ENCODE peak calls at places on chromosomes 5 and 9, in eight cellular contexts. One of them, this sample, is unnamed.

GRCh38 chr5:80916661-80917060 is 43.5 kb upstream of the RASGRF2 start:
- DNase-seq in HFFc6: no peak
- DNase-seq in IMR-90: no peak
- DNase-seq in Peyer's patch: no peak
- DNase-seq in choroid plexus epithelial cell: no peak
- DNase-seq in cardiac muscle cell: no peak
- DNase-seq in heart left ventricle: no peak
- DNase-seq in fibroblast of lung: no peak
- DNase-seq in this sample: no peak

GRCh38 chr5:165055476-165055875 is 1550.1 kb downstream of the MAT2B start:
- DNase-seq in choroid plexus epithelial cell: no peak
- DNase-seq in HFFc6: no peak
- DNase-seq in fibroblast of lung: peak; percentile 11
- DNase-seq in Peyer's patch: no peak
- DNase-seq in heart left ventricle: no peak
- DNase-seq in IMR-90: no peak
- DNase-seq in cardiac muscle cell: no peak
- DNase-seq in this sample: no peak

GRCh38 chr9:110109331-110110110 is 98.4 kb downstream of the C9orf152 start:
- DNase-seq in cardiac muscle cell: no peak
- DNase-seq in Peyer's patch: no peak
- DNase-seq in fibroblast of lung: no peak
- DNase-seq in HFFc6: no peak
- DNase-seq in choroid plexus epithelial cell: no peak
- DNase-seq in heart left ventricle: no peak
- DNase-seq in IMR-90: no peak
- DNase-seq in this sample: no peak

GRCh38 chr5:73186976-73187375 is 14.0 kb downstream of the TMEM174 start:
- DNase-seq in HFFc6: no peak
- DNase-seq in fibroblast of lung: no peak
- DNase-seq in IMR-90: peak; percentile 54
- DNase-seq in cardiac muscle cell: no peak
- DNase-seq in heart left ventricle: no peak
- DNase-seq in Peyer's patch: no peak
- DNase-seq in choroid plexus epithelial cell: no peak
- DNase-seq in this sample: no peak

GRCh38 chr5:96699186-96699820 is 37.1 kb downstream of the CAST start:
- DNase-seq in HFFc6: peak; percentile 34
- DNase-seq in cardiac muscle cell: peak; percentile 32
- DNase-seq in IMR-90: peak; percentile 49
- DNase-seq in Peyer's patch: no peak
- DNase-seq in choroid plexus epithelial cell: no peak
- DNase-seq in heart left ventricle: no peak
- DNase-seq in fibroblast of lung: peak; percentile 57
- DNase-seq in this sample: no peak

GRCh38 chr9:83630938-83631457 is 8.1 kb downstream of the IDNK start:
- DNase-seq in choroid plexus epithelial cell: peak; percentile 30
- DNase-seq in fibroblast of lung: peak; percentile 20
- DNase-seq in HFFc6: no peak
- DNase-seq in cardiac muscle cell: peak; percentile 19
- DNase-seq in IMR-90: peak; percentile 42
- DNase-seq in heart left ventricle: no peak
- DNase-seq in Peyer's patch: no peak
- DNase-seq in this sample: no peak

GRCh38 chr5:75434107-75434506 is 77.3 kb downstream of the CERT1 start:
- DNase-seq in IMR-90: peak; percentile 17
- DNase-seq in choroid plexus epithelial cell: peak; percentile 17
- DNase-seq in heart left ventricle: no peak
- DNase-seq in Peyer's patch: no peak
- DNase-seq in fibroblast of lung: peak; percentile 11
- DNase-seq in cardiac muscle cell: no peak
- DNase-seq in HFFc6: no peak
- DNase-seq in this sample: no peak

GRCh38 chr5:50666261-50667078 is at the start of gene PARP8:
- DNase-seq in choroid plexus epithelial cell: peak; percentile 51
- DNase-seq in IMR-90: peak; percentile 30
- DNase-seq in Peyer's patch: peak; percentile 80
- DNase-seq in fibroblast of lung: peak; percentile 36
- DNase-seq in cardiac muscle cell: peak; percentile 65
- DNase-seq in HFFc6: peak; percentile 3
- DNase-seq in heart left ventricle: peak; percentile 58
- DNase-seq in this sample: peak; percentile 74

GRCh38 chr9:89404074-89404473 is 85.8 kb downstream of the SECISBP2 start:
- DNase-seq in heart left ventricle: no peak
- DNase-seq in fibroblast of lung: no peak
- DNase-seq in choroid plexus epithelial cell: no peak
- DNase-seq in IMR-90: no peak
- DNase-seq in cardiac muscle cell: no peak
- DNase-seq in Peyer's patch: no peak
- DNase-seq in HFFc6: no peak
- DNase-seq in this sample: no peak

GRCh38 chr9:81724242-81724889 is 35.0 kb upstream of the TLE1 start:
- DNase-seq in cardiac muscle cell: peak; percentile 11
- DNase-seq in fibroblast of lung: peak; percentile 50
- DNase-seq in HFFc6: no peak
- DNase-seq in Peyer's patch: no peak
- DNase-seq in IMR-90: peak; percentile 5
- DNase-seq in heart left ventricle: peak; percentile 26
- DNase-seq in choroid plexus epithelial cell: peak; percentile 64
- DNase-seq in this sample: no peak

DNA sequence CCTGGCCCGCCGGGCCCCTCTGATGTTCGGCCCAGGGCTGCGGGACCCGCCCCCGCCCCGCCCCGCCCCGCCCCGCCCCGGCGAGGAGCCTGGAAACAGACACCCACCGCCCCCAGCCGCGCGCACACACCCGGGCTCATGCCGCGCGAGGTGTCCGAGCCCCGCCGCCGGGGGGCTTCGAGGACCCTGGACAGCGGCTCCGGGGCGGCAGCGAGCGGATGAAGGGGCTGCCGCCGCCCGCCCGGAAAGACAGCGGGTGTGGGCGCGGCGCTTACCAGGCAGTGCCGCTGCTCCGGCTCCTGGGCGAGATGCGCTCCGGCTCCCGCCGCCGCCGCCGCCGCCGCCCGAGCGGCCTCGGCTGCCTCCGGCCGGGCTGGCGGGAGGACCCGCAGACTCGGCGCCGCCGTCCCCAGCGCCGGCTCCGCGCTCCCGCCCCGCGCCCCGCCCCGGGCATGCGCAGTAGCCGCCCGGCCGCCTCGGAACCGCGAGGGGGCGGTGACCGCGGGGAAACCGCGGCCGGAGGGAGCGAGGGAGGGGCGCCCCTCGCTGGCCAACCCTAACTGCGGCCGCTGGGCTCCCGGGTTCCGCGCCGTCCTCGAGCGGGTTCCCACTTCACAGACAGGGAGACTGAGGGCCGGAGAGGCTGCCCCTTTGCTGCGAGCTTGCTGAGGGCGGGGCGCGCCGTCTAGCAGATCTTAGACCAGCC is at the start of gene GPRIN1:
- DNase-seq in cardiac muscle cell: peak; percentile 60
- DNase-seq in choroid plexus epithelial cell: peak; percentile 43
- DNase-seq in HFFc6: no peak
- DNase-seq in IMR-90: peak; percentile 36
- DNase-seq in fibroblast of lung: peak; percentile 29
- DNase-seq in heart left ventricle: peak; percentile 43
- DNase-seq in Peyer's patch: peak; percentile 60
- DNase-seq in this sample: peak; percentile 97
- TF ChIP-seq CTCF in cardiac muscle cell: peak; percentile 24
- TF ChIP-seq CTCF in choroid plexus epithelial cell: peak; percentile 19
- TF ChIP-seq CTCF in HFFc6: peak; percentile 55
- TF ChIP-seq CTCF in IMR-90: peak; percentile 37
- TF ChIP-seq CTCF in fibroblast of lung: peak; percentile 26
- TF ChIP-seq CTCF in heart left ventricle: no peak
- TF ChIP-seq CTCF in Peyer's patch: peak; percentile 50
- TF ChIP-seq CTCF in this sample: peak; percentile 39

GRCh38 chr9:125548141-125548540 is 158.9 kb downstream of the MAPKAP1 start:
- DNase-seq in fibroblast of lung: no peak
- DNase-seq in HFFc6: no peak
- DNase-seq in choroid plexus epithelial cell: no peak
- DNase-seq in Peyer's patch: no peak
- DNase-seq in heart left ventricle: no peak
- DNase-seq in IMR-90: no peak
- DNase-seq in cardiac muscle cell: no peak
- DNase-seq in this sample: no peak

GRCh38 chr9:125551781-125552180 is 155.2 kb downstream of the MAPKAP1 start:
- DNase-seq in heart left ventricle: no peak
- DNase-seq in IMR-90: no peak
- DNase-seq in choroid plexus epithelial cell: no peak
- DNase-seq in cardiac muscle cell: peak; percentile 38
- DNase-seq in HFFc6: no peak
- DNase-seq in Peyer's patch: no peak
- DNase-seq in fibroblast of lung: peak; percentile 26
- DNase-seq in this sample: no peak

GRCh38 chr9:125550216-125550614 is 156.8 kb downstream of the MAPKAP1 start:
- DNase-seq in IMR-90: peak; percentile 17
- DNase-seq in heart left ventricle: no peak
- DNase-seq in choroid plexus epithelial cell: peak; percentile 78
- DNase-seq in HFFc6: peak; percentile 31
- DNase-seq in fibroblast of lung: peak; percentile 81
- DNase-seq in Peyer's patch: no peak
- DNase-seq in cardiac muscle cell: peak; percentile 43
- DNase-seq in this sample: no peak

GRCh38 chr9:125549465-125550215 is 157.4 kb downstream of the MAPKAP1 start:
- DNase-seq in heart left ventricle: peak; percentile 32
- DNase-seq in choroid plexus epithelial cell: no peak
- DNase-seq in Peyer's patch: no peak
- DNase-seq in IMR-90: no peak
- DNase-seq in fibroblast of lung: peak; percentile 71
- DNase-seq in HFFc6: no peak
- DNase-seq in cardiac muscle cell: peak; percentile 30
- DNase-seq in this sample: no peak

GRCh38 chr9:125550633-125551032 is 156.4 kb downstream of the MAPKAP1 start:
- DNase-seq in Peyer's patch: no peak
- DNase-seq in fibroblast of lung: no peak
- DNase-seq in cardiac muscle cell: no peak
- DNase-seq in IMR-90: no peak
- DNase-seq in heart left ventricle: no peak
- DNase-seq in choroid plexus epithelial cell: no peak
- DNase-seq in HFFc6: no peak
- DNase-seq in this sample: no peak
- TF ChIP-seq CTCF in Peyer's patch: no peak
- TF ChIP-seq CTCF in fibroblast of lung: no peak
- TF ChIP-seq CTCF in cardiac muscle cell: no peak
- TF ChIP-seq CTCF in IMR-90: no peak
- TF ChIP-seq CTCF in heart left ventricle: no peak
- TF ChIP-seq CTCF in choroid plexus epithelial cell: no peak
- TF ChIP-seq CTCF in HFFc6: no peak
- TF ChIP-seq CTCF in this sample: no peak

GRCh38 chr9:20783057-20784038 is 99.3 kb downstream of the FOCAD start:
- DNase-seq in cardiac muscle cell: no peak
- DNase-seq in HFFc6: no peak
- DNase-seq in Peyer's patch: no peak
- DNase-seq in fibroblast of lung: peak; percentile 24
- DNase-seq in heart left ventricle: no peak
- DNase-seq in choroid plexus epithelial cell: no peak
- DNase-seq in IMR-90: peak; percentile 11
- DNase-seq in this sample: no peak

GRCh38 chr9:20782289-20782688 is 98.2 kb downstream of the FOCAD start:
- DNase-seq in HFFc6: no peak
- DNase-seq in IMR-90: no peak
- DNase-seq in cardiac muscle cell: no peak
- DNase-seq in choroid plexus epithelial cell: no peak
- DNase-seq in fibroblast of lung: no peak
- DNase-seq in Peyer's patch: no peak
- DNase-seq in heart left ventricle: no peak
- DNase-seq in this sample: no peak

GRCh38 chr9:20786807-20787206 is 102.7 kb downstream of the FOCAD start:
- DNase-seq in choroid plexus epithelial cell: no peak
- DNase-seq in Peyer's patch: no peak
- DNase-seq in IMR-90: no peak
- DNase-seq in HFFc6: no peak
- DNase-seq in fibroblast of lung: no peak
- DNase-seq in cardiac muscle cell: no peak
- DNase-seq in heart left ventricle: no peak
- DNase-seq in this sample: no peak

GRCh38 chr9:20781086-20781485 is 97.0 kb downstream of the FOCAD start:
- DNase-seq in Peyer's patch: no peak
- DNase-seq in heart left ventricle: no peak
- DNase-seq in cardiac muscle cell: no peak
- DNase-seq in IMR-90: peak; percentile 11
- DNase-seq in fibroblast of lung: no peak
- DNase-seq in choroid plexus epithelial cell: peak; percentile 10
- DNase-seq in HFFc6: no peak
- DNase-seq in this sample: no peak

DNA sequence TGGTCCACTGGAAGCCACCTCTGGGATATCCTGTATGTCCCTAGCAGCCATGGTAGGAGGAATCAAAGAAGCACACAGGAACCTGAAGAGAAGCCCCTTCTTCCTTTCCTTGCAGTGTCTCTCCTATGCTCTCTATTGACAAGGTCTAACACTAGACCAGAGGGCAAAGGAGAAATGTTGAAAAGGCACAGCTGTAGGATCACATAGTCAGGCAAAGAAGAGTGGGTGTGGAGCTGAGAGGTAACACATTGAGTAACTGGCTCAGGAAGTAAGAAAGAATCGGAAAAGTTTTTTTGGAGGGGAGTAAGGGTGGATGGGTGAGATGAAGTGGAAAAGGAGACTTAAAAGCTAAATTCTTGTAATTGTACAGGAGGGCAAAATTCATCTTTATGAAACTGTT is 100.1 kb downstream of the FOCAD start:
- DNase-seq in fibroblast of lung: no peak
- DNase-seq in IMR-90: no peak
- DNase-seq in cardiac muscle cell: no peak
- DNase-seq in heart left ventricle: no peak
- DNase-seq in choroid plexus epithelial cell: no peak
- DNase-seq in Peyer's patch: no peak
- DNase-seq in HFFc6: no peak
- DNase-seq in this sample: no peak
- TF ChIP-seq CTCF in fibroblast of lung: no peak
- TF ChIP-seq CTCF in IMR-90: no peak
- TF ChIP-seq CTCF in cardiac muscle cell: no peak
- TF ChIP-seq CTCF in heart left ventricle: no peak
- TF ChIP-seq CTCF in choroid plexus epithelial cell: no peak
- TF ChIP-seq CTCF in Peyer's patch: no peak
- TF ChIP-seq CTCF in HFFc6: no peak
- TF ChIP-seq CTCF in this sample: no peak

GRCh38 chr5:18050344-18050743 is 416.1 kb downstream of the TAF11L14 start:
- DNase-seq in HFFc6: no peak
- DNase-seq in IMR-90: no peak
- DNase-seq in cardiac muscle cell: no peak
- DNase-seq in heart left ventricle: no peak
- DNase-seq in fibroblast of lung: no peak
- DNase-seq in Peyer's patch: no peak
- DNase-seq in choroid plexus epithelial cell: no peak
- DNase-seq in this sample: no peak

GRCh38 chr5:18048449-18048848 is 414.2 kb downstream of the TAF11L14 start:
- DNase-seq in choroid plexus epithelial cell: no peak
- DNase-seq in IMR-90: no peak
- DNase-seq in HFFc6: no peak
- DNase-seq in heart left ventricle: no peak
- DNase-seq in cardiac muscle cell: no peak
- DNase-seq in fibroblast of lung: no peak
- DNase-seq in Peyer's patch: no peak
- DNase-seq in this sample: no peak

DNA sequence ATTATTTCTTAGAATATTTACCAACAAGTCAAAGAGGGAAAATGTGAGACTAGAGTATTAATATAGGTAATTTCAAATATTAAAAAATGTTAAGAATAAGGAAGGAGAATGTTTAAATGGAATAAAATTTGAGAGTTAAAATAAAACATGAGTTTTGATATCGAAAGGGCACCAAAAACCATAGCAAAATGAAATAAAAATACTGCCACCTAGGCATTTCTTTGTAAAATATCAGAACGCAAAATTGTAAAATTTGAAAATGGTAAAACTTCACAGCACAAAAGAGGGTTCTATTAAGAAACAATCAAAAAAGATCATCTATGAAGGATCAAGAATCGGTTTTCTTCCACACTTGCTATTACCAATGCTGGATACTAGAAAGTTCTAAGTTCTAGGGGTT is 418.3 kb downstream of the TAF11L14 start:
- DNase-seq in choroid plexus epithelial cell: no peak
- DNase-seq in HFFc6: no peak
- DNase-seq in IMR-90: no peak
- DNase-seq in cardiac muscle cell: no peak
- DNase-seq in fibroblast of lung: no peak
- DNase-seq in Peyer's patch: no peak
- DNase-seq in heart left ventricle: no peak
- DNase-seq in this sample: no peak
- TF ChIP-seq CTCF in choroid plexus epithelial cell: no peak
- TF ChIP-seq CTCF in HFFc6: no peak
- TF ChIP-seq CTCF in IMR-90: no peak
- TF ChIP-seq CTCF in cardiac muscle cell: no peak
- TF ChIP-seq CTCF in fibroblast of lung: no peak
- TF ChIP-seq CTCF in Peyer's patch: no peak
- TF ChIP-seq CTCF in heart left ventricle: no peak
- TF ChIP-seq CTCF in this sample: no peak

This sample was measured in GM13976.